ENCODE peak calls at places on chromosome 1, in six cellular contexts. R is adrenal gland, Y is cardiac fibroblast, V is breast epithelium, L is ovary, A is endothelial cell. H is an unnamed sample.

GRCh38 chr1:171433451-171433850 is 51.9 kb upstream of the PRRC2C start:
- DNase-seq in A (no peak), Y (peak), L (no peak), V (no peak), R (no peak), H (no peak)

GRCh38 chr1:93021539-93022134 is 57.4 kb upstream of the MTF2 start:
- DNase-seq in R (no peak), Y (peak), A (no peak), V (no peak), L (no peak), H (no peak)

GRCh38 chr1:236156512-236157208 is 14.3 kb downstream of the GPR137B start:
- DNase-seq in Y (no peak), V (no peak), A (no peak), R (peak), L (no peak), H (no peak)

GRCh38 chr1:156102634-156103511 is 11.6 kb upstream of the LMNA start:
- DNase-seq in R (no peak), L (peak), V (no peak), Y (peak), A (no peak), H (no peak)

GRCh38 chr1:28195780-28196179 is 19.3 kb upstream of the PTAFR start:
- DNase-seq in V (no peak), L (no peak), R (no peak), A (no peak), Y (no peak), H (no peak)

GRCh38 chr1:53739109-53739681 is at the start of gene GLIS1:
- DNase-seq in L (peak), V (peak), R (peak), Y (peak), A (peak), H (peak)

GRCh38 chr1:5374176-5374575 is 618.0 kb downstream of the NPHP4 start:
- DNase-seq in R (no peak), V (no peak), L (no peak), A (no peak), Y (no peak), H (no peak)

GRCh38 chr1:69700770-69701169 is 133.0 kb downstream of the LRRC7 start:
- DNase-seq in L (no peak), Y (peak), A (peak), R (no peak), V (no peak), H (no peak)

GRCh38 chr1:169090900-169091311 is 15.6 kb upstream of the ATP1B1 start:
- DNase-seq in R (no peak), V (no peak), L (no peak), Y (no peak), A (no peak), H (no peak)

GRCh38 chr1:20711285-20712209 is 6.3 kb downstream of the KIF17 start:
- DNase-seq in L (no peak), V (no peak), R (no peak), Y (no peak), A (no peak), H (no peak)

GRCh38 chr1:47894718-47895393 is 102.3 kb downstream of the TRABD2B start:
- DNase-seq in L (no peak), Y (peak), A (peak), V (peak), R (peak), H (no peak)

GRCh38 chr1:150165622-150166612 is 16.2 kb downstream of the PLEKHO1 start:
- DNase-seq in A (peak), R (peak), Y (peak), V (no peak), L (peak), H (no peak)
- TF ChIP-seq CTCF in A (peak), R (peak), Y (peak), V (no peak), L (peak), H (peak)

DNA sequence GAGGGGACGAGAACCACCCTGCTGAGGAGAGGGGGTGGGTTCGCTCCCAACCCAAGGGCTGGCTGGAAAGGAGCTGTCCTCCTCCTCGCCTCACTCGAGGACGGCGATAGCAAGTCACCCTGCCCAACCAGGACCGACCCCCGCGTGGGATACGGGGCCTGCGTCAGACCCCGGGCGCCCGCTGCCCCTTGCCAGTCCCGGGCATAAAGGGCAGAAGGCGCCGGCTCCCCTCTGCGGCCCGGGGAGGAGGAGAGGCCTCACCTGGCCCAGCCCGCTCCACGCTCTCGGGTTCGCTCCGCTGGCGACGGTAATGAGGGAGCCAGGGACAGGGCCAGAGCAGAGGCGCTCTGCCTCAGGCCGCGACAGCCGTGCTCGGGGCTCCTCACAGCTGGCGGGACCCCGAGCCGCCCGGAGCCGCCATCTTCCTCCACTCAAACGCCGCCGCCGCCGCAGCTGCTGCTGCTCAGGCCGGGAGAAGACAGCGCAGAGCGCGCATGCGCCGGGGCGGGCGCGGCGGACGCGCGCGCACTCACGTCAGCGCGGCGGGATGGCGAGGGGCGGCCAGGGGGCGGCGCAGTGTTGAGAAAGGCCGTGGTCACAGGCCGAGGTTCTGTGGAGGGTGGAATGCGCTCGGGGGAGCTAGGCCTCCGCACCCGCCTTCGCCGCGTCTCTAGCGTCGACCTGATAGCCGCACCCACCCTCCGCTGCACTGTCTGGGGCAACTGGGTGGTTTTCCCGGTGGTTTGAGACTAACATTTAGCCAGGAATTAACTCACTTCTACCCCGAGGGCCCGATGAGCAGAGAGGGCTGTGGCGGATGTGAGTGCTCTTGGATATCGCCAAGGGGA is at the start of gene FBXO42:
- DNase-seq in L (peak), A (peak), R (peak), V (peak), Y (peak), H (peak)
- TF ChIP-seq CTCF in L (peak), A (no peak), R (peak), V (no peak), Y (no peak), H (peak)

DNA sequence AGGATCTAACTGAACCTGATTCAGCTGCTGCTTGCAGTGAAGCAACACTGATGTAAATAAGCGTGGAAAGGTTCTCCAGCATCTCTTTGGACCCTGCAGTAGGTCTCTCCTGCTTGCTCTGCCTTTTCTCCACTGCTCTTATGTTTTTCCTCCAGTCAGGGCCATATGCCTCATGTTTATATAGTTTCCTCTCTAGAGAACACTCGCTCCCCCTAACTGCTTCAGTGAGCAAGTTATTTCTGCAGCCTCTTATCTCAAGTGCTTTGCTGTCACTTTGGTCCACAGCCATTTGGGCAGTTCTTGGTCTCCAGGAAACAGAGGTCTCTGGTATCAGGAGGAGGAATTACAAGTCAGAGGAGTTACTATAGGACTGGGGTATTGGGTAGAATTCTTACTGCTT is 5.3 kb downstream of the PRUNE1 start:
- DNase-seq in R (peak), L (no peak), A (no peak), V (no peak), Y (peak), H (no peak)
- TF ChIP-seq CTCF in R (no peak), L (no peak), A (no peak), V (no peak), Y (peak), H (no peak)

GRCh38 chr1:225842074-225842473 is 32.1 kb downstream of the EPHX1 start:
- DNase-seq in Y (no peak), V (no peak), R (no peak), A (no peak), L (no peak), H (no peak)
- TF ChIP-seq CTCF in Y (no peak), V (no peak), R (no peak), A (no peak), L (no peak), H (no peak)

DNA sequence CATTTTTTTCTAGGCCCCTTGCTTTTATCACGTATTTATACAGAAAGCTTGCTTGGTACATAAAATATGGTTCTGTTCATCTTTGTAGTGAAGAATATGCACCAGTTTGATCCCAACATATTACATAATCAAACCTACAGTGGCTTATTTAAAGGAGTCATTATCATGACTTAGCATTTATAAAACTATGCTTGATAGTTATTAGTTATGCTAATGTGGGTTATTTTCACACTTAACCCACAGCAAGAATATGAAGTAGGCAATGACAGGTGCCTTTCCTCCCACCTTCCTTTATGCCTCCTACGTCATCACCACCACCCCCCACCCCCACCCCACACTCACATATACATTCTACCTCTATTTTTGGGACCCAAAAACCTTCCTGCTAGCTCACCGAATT is 19.8 kb downstream of the CAP1 start:
- DNase-seq in R (no peak), V (no peak), A (no peak), L (no peak), Y (no peak), H (no peak)
- TF ChIP-seq CTCF in R (no peak), V (no peak), A (no peak), L (no peak), Y (no peak), H (no peak)